ENCODE peak calls at places on chromosomes 13 and 19, in six cellular contexts. I is fibroblast of lung; X is CD4-positive, CD25-positive, alpha-beta regulatory T cell; E is AG04450; T is uterus; Y is ascending aorta. M is an unnamed sample.

GRCh38 chr13:105611424-105611823 is 924.0 kb downstream of the EFNB2 start:
- DNase-seq in I (peak; percentile 22), X (no peak), Y (no peak), T (no peak), E (peak; percentile 4), M (no peak)

GRCh38 chr19:17868669-17869068 is 3.1 kb upstream of the SLC5A5 start:
- DNase-seq in X (no peak), T (no peak), I (no peak), E (no peak), Y (no peak), M (no peak)

GRCh38 chr19:35344511-35345031 is 3.1 kb upstream of the FFAR1 start:
- DNase-seq in Y (no peak), T (no peak), I (no peak), E (no peak), X (no peak), M (no peak)

GRCh38 chr19:58395220-58395978 is at the start of gene RNF225:
- DNase-seq in Y (no peak), E (no peak), I (no peak), T (no peak), X (no peak), M (no peak)

GRCh38 chr19:1110809-1111640 is 7.2 kb downstream of the GPX4 start:
- DNase-seq in E (no peak), T (no peak), Y (no peak), I (no peak), X (no peak), M (no peak)

GRCh38 chr13:109764474-109765292 is 21.7 kb downstream of the IRS2 start:
- DNase-seq in X (no peak), Y (no peak), T (no peak), I (no peak), E (no peak), M (no peak)

GRCh38 chr13:46526763-46527162 is 26.2 kb upstream of the LRCH1 start:
- DNase-seq in T (no peak), Y (no peak), E (no peak), X (no peak), I (no peak), M (no peak)

GRCh38 chr13:113044431-113045114 is 61.0 kb upstream of the F7 start:
- DNase-seq in E (no peak), X (no peak), Y (no peak), T (no peak), I (no peak), M (no peak)

GRCh38 chr13:98984983-98985382 is 7.1 kb upstream of the DOCK9 start:
- DNase-seq in Y (no peak), E (no peak), I (no peak), T (no peak), X (no peak), M (no peak)

GRCh38 chr13:112588490-112589297 is 741 bp upstream of the TUBGCP3 start:
- DNase-seq in X (no peak), T (no peak), E (no peak), I (peak; percentile 21), Y (no peak), M (no peak)

GRCh38 chr13:107291875-107292274 is 723.9 kb upstream of the ARGLU1 start:
- DNase-seq in E (no peak), I (no peak), X (no peak), Y (no peak), T (no peak), M (no peak)

GRCh38 chr13:38687246-38688229 is 661 bp downstream of the FREM2 start:
- DNase-seq in Y (no peak), E (no peak), T (no peak), X (no peak), I (peak; percentile 2), M (no peak)

GRCh38 chr19:47644743-47645499 is 36.0 kb downstream of the BICRA start:
- DNase-seq in T (no peak), I (no peak), E (no peak), X (no peak), Y (no peak), M (no peak)

GRCh38 chr13:21825186-21825585 is 154.3 kb downstream of the FGF9 start:
- DNase-seq in Y (no peak), X (no peak), E (no peak), T (no peak), I (peak; percentile 22), M (no peak)

GRCh38 chr13:95552539-95553270 is at the start of gene CLDN10:
- DNase-seq in E (no peak), X (no peak), I (no peak), T (no peak), Y (no peak), M (no peak)

GRCh38 chr13:26679411-26679810 is 81.2 kb downstream of the GPR12 start:
- DNase-seq in X (no peak), E (peak; percentile 24), Y (no peak), T (no peak), I (peak; percentile 61), M (no peak)

GRCh38 chr13:98494769-98495168 is 82.1 kb downstream of the STK24 start:
- DNase-seq in I (no peak), X (no peak), T (no peak), E (no peak), Y (no peak), M (no peak)

GRCh38 chr19:1394252-1395193 is 6.8 kb downstream of the GAMT start:
- DNase-seq in E (no peak), Y (no peak), X (no peak), T (no peak), I (no peak), M (no peak)

GRCh38 chr13:32745509-32745908 is 159.3 kb downstream of the PDS5B start:
- DNase-seq in E (no peak), I (no peak), Y (no peak), X (no peak), T (no peak), M (no peak)

GRCh38 chr13:73610799-73611592 is 523.2 kb downstream of the KLF12 start:
- DNase-seq in X (no peak), T (no peak), I (no peak), Y (no peak), E (no peak), M (no peak)
- H3K4me3 ChIP-seq in X (no peak overlapping the region), T (no peak overlapping the region), I (no peak overlapping the region), Y (no peak overlapping the region), E (no peak overlapping the region), M (no peak overlapping the region)

GRCh38 chr19:11868188-11868587 is 19.4 kb upstream of the ZNF69 start:
- DNase-seq in T (no peak), E (no peak), I (peak; percentile 4), Y (no peak), X (no peak), M (no peak)
- H3K9me3 ChIP-seq in T (peaks cover 35% of the 10 kb centered on the region), E (peaks cover 54% of the 10 kb centered on the region), I (peaks cover 3% of the 10 kb centered on the region), Y (peaks cover 85% of the 10 kb centered on the region), X (peaks cover 99% of the 10 kb centered on the region), M (no peaks in the 10 kb centered on the region)

DNA sequence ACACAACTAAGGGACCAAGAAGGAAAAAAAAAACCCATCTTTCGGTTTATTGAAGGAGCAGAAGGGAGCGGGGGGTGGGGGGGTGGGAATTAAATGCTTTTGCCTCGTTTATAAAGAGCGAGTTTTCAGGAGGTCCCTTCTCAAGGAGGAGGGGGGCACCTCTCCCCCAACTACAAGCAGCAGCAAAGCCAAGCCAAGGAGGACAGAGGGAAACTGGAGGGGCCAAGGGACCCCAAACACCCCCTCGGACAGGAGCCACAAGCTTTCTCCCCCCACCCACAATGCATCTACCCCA is 2.4 kb downstream of the IRF2BP1 start:
- DNase-seq in I (no peak), T (no peak), X (no peak), Y (no peak), E (no peak), M (no peak)
- H3K4me3 ChIP-seq in I (no peak overlapping the region), T (no peak overlapping the region), X (no peak overlapping the region), Y (peak overlapping the region; percentile 71), E (no peak overlapping the region), M (no peak overlapping the region)

DNA sequence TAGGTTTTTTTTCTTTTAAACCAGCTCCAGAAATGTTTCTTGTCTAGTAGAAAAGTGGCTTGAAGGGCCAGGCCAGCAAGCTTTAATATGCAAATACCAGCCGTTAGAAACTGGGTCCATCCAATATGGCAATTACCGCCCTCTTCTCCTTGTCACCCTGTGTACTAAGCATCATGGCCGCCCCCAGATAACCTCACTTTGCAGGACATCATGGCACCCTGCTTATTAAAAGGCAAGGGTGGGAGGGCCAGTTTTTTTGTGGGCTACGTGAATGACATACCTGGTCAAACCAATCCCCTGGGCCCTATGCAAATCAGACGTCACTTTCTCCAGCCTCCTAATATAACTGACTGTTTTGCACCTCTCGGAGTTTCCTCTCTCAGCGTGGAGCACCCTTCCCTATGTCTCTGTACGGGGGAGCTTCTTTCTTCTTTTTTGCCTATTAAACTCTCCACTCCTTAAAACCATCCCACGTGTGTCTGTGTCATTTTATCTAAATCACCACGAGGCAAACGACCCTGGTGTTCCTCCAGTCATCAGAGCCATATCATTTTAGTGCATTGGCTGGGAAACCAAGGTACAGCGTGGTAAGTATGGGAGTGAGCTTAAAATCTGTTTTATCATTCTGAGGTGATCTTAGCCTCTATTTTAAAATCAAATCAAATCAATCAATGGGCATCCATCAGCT is 27.7 kb downstream of the OXGR1 start:
- DNase-seq in I (no peak), Y (no peak), X (no peak), T (no peak), E (no peak), M (no peak)
- H3K9me3 ChIP-seq in I (no peaks in the 10 kb centered on the region), Y (peaks cover 16% of the 10 kb centered on the region), X (peaks cover 36% of the 10 kb centered on the region), T (peaks cover 5% of the 10 kb centered on the region), E (peaks cover 10% of the 10 kb centered on the region), M (no peaks in the 10 kb centered on the region)

GRCh38 chr13:53821632-53822031 is 793.0 kb downstream of the OLFM4 start:
- DNase-seq in T (no peak), E (no peak), I (no peak), Y (no peak), X (no peak), M (no peak)

GRCh38 chr13:53822136-53822535 is 793.5 kb downstream of the OLFM4 start:
- DNase-seq in E (no peak), X (no peak), T (no peak), Y (no peak), I (no peak), M (no peak)
- H3K4me3 ChIP-seq in E (no peak overlapping the region), X (no peak overlapping the region), T (no peak overlapping the region), Y (no peak overlapping the region), I (no peak overlapping the region), M (no peak overlapping the region)

DNA sequence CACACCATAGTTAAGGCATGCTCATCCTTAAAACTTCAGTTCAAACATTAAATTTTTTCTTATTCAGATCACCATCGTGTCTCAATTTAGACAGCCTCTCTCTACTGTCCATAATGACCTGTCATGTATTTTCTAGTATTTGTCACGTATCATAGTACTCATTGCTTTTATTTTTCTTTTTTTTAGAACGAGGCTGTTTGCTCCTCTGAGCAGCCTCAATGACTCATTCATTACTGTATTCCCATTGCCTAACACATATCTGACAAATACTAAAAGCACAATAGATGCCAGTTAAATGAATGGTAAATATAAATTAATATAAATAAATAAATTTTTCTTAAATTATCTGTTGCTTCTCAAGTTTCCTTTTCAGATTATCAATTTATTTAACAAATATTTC is 245.5 kb downstream of the TUBA3C start:
- DNase-seq in I (no peak), E (no peak), X (no peak), T (no peak), Y (no peak), M (no peak)
- H3K9me3 ChIP-seq in I (no peaks in the 10 kb centered on the region), E (peaks cover 3% of the 10 kb centered on the region), X (no peaks in the 10 kb centered on the region), T (no peaks in the 10 kb centered on the region), Y (no peaks in the 10 kb centered on the region), M (no peaks in the 10 kb centered on the region)

DNA sequence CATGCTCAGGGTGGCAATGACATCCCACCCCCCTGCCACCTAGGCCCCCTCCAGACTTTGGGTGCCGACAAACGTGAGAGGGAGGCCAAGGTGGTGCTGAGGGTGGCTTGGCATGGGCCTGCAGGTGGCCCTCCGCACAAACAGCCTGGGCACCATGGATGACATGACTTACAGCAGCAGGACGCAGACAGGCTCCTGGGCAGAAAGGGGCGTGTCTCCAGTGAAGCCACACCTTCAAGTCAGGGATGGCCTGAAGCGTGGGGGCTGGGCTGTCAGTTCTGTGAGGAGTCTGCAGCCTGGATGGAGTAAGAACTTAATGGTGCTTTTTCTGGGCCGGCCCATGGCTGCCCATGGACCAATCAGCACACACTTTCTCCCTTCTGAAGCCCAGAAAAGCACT is 25.3 kb downstream of the POMP start:
- DNase-seq in E (no peak), T (no peak), Y (no peak), I (no peak), X (no peak), M (no peak)
- H3K4me3 ChIP-seq in E (no peak overlapping the region), T (no peak overlapping the region), Y (no peak overlapping the region), I (no peak overlapping the region), X (no peak overlapping the region), M (no peak overlapping the region)

M was measured in CD4-positive, alpha-beta memory T cell.